ENCODE peak calls at places on chromosome 22, in eight cellular contexts. D, O, Z, N, K, X, H and M are unnamed samples.

GRCh38 chr22:35568751-35569725 is 28.4 kb downstream of the RASD2 start:
- DNase-seq in D (no peak), O (no peak), Z (no peak), N (no peak), K (no peak), X (no peak), H (no peak), M (peak)

GRCh38 chr22:44024288-44024908 is at the start of gene PARVB:
- DNase-seq in D (no peak), O (peak), Z (no peak), N (peak), K (no peak), X (peak), H (peak), M (no peak)

GRCh38 chr22:44317163-44317455 is 4.4 kb upstream of the SHISAL1 start:
- DNase-seq in D (no peak), O (no peak), Z (no peak), N (no peak), K (no peak), X (no peak), H (no peak), M (no peak)

GRCh38 chr22:48938741-48939140 is 888.9 kb downstream of the BRD1 start:
- DNase-seq in D (no peak), O (peak), Z (no peak), N (peak), K (no peak), X (no peak), H (no peak), M (peak)

GRCh38 chr22:39289445-39290247 is 29.8 kb downstream of the RPL3 start:
- DNase-seq in D (no peak), O (no peak), Z (no peak), N (no peak), K (no peak), X (no peak), H (no peak), M (no peak)

GRCh38 chr22:39176067-39176621 is 23.7 kb upstream of the CBX7 start:
- DNase-seq in D (no peak), O (peak), Z (no peak), N (no peak), K (peak), X (no peak), H (peak), M (peak)

GRCh38 chr22:49975543-49976389 is 15.2 kb downstream of the PIM3 start:
- DNase-seq in D (no peak), O (peak), Z (no peak), N (peak), K (no peak), X (peak), H (peak), M (peak)

GRCh38 chr22:20551805-20552449 is 44.5 kb downstream of the MED15 start:
- DNase-seq in D (no peak), O (no peak), Z (no peak), N (peak), K (no peak), X (no peak), H (peak), M (no peak)

GRCh38 chr22:35769974-35770373 is 52.3 kb downstream of the APOL5 start:
- DNase-seq in D (no peak), O (no peak), Z (no peak), N (no peak), K (no peak), X (no peak), H (no peak), M (no peak)

GRCh38 chr22:49925525-49926128 is 7.2 kb downstream of the CRELD2 start:
- DNase-seq in D (no peak), O (peak), Z (no peak), N (no peak), K (no peak), X (no peak), H (no peak), M (no peak)

GRCh38 chr22:41951898-41952474 is at the start of gene SMIM45:
- DNase-seq in D (no peak), O (no peak), Z (no peak), N (no peak), K (no peak), X (no peak), H (no peak), M (no peak)

GRCh38 chr22:19686946-19687345 is 27.4 kb upstream of the SEPTIN5 start:
- DNase-seq in D (no peak), O (no peak), Z (no peak), N (no peak), K (no peak), X (no peak), H (no peak), M (no peak)

GRCh38 chr22:32721328-32722180 is 80.0 kb upstream of the TIMP3 start:
- DNase-seq in D (no peak), O (no peak), Z (no peak), N (no peak), K (no peak), X (no peak), H (no peak), M (no peak)

GRCh38 chr22:47452184-47452583 is 689.7 kb downstream of the TBC1D22A start:
- DNase-seq in D (peak), O (no peak), Z (peak), N (no peak), K (no peak), X (peak), H (no peak), M (no peak)

GRCh38 chr22:21651521-21652009 is 9.5 kb downstream of the SDF2L1 start:
- DNase-seq in D (no peak), O (no peak), Z (no peak), N (no peak), K (no peak), X (no peak), H (no peak), M (no peak)
- H3K4me3 ChIP-seq in D (peak), O (peak), Z (peak), N (peak), K (peak), X (peak), H (peak), M (peak)

DNA sequence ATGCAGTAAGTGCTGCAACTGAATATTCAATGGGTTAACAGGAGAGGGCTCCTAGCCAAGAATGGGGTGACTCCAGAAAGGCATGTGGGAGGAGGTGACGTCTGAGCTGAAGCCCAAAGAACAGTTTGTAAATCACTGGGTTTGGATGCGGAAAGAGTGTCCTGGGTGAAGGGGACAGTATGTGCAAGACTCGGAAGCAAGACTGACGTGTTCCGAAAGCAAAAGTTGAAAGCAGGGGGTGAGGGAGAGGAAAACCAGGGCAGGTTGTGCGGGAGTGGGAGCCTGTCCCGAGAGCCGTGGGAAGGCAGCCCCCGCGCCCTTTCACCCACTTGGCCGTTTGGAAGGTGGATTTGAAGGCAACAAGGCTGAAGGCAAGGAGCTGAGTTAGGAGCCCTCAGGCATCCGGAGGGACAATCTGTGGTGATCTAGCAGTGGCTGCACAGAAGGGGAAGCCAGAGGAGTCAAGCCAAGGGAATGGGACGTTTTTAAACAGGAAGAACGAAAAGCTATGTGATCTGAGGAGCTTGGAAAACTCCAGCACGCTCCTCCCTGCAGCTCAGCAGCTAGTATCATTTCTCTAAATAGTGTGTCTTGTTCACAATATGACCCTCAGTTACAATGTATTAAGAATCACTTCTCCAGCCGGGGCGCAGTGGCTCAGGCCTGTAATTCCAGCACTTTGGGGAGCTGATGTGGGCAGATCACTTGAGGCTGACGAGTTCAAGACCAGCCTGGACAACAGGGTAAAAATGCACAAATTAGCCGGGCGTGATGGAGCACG is 7.7 kb downstream of the SLC25A18 start:
- DNase-seq in D (no peak), O (peak), Z (no peak), N (peak), K (peak), X (no peak), H (peak), M (peak)
- TF ChIP-seq POLR2A in D (no peak), O (peak), Z (no peak), N (no peak), K (no peak), X (no peak), H (peak), M (no peak)

DNA sequence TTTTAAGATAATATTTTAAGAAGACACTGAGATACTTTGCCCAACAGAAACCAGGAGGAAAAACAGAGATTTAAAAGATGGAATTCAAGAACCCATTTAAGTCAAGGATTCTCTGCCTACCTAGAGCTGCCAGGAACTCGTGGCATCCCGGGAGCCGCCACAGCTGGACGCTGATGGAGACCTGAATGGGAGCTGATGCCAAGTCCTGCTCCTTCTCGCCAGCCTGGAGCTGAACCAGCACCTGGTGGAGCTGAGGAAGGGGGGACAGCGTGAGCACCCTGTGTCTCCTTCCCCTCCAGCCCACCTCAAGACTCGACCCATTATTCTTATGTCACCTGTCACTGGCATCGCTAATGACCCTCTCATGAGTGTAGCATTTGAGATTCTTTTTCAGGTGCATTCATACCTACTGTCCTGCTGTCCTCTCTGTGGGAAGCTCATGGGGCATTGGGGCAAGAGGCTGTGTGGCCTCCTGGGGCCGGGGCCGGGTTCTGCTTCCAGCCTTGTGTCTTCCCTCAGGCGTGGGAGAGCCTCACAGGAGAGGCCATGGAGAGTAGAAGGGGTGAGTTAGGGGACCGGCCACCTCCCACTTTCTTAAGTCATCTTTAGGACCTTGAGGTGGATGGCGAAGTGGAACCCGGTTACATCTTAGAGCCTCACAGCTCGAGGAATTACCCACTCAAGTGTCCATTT is 70.8 kb upstream of the PITPNB start:
- DNase-seq in D (no peak), O (no peak), Z (no peak), N (peak), K (no peak), X (no peak), H (peak), M (peak)
- H3K27ac ChIP-seq in D (no peak), O (no peak), Z (no peak), N (no peak), K (no peak), X (no peak), H (no peak), M (no peak)

GRCh38 chr22:37240941-37241320 is 3.1 kb downstream of the RAC2 start:
- DNase-seq in D (no peak), O (no peak), Z (no peak), N (no peak), K (no peak), X (no peak), H (no peak), M (no peak)
- H3K4me3 ChIP-seq in D (no peak), O (no peak), Z (no peak), N (peak), K (no peak), X (no peak), H (no peak), M (no peak)

GRCh38 chr22:29306830-29307657 is 594 bp downstream of the GAS2L1 start:
- DNase-seq in D (no peak), O (peak), Z (peak), N (peak), K (peak), X (peak), H (peak), M (peak)
- TF ChIP-seq POLR2A in D (peak), O (no peak), Z (peak), N (no peak), K (peak), X (no peak), H (peak), M (no peak)

GRCh38 chr22:17472886-17473285 is 90.4 kb upstream of the SLC25A18 start:
- DNase-seq in D (no peak), O (no peak), Z (no peak), N (no peak), K (no peak), X (no peak), H (no peak), M (no peak)

GRCh38 chr22:17475318-17476212 is 87.7 kb upstream of the SLC25A18 start:
- DNase-seq in D (no peak), O (no peak), Z (no peak), N (no peak), K (no peak), X (no peak), H (no peak), M (no peak)

GRCh38 chr22:17479129-17479528 is 84.2 kb upstream of the SLC25A18 start:
- DNase-seq in D (no peak), O (no peak), Z (no peak), N (no peak), K (no peak), X (no peak), H (no peak), M (no peak)

GRCh38 chr22:17477401-17477833 is 85.9 kb upstream of the SLC25A18 start:
- DNase-seq in D (no peak), O (no peak), Z (no peak), N (no peak), K (no peak), X (no peak), H (peak), M (no peak)

DNA sequence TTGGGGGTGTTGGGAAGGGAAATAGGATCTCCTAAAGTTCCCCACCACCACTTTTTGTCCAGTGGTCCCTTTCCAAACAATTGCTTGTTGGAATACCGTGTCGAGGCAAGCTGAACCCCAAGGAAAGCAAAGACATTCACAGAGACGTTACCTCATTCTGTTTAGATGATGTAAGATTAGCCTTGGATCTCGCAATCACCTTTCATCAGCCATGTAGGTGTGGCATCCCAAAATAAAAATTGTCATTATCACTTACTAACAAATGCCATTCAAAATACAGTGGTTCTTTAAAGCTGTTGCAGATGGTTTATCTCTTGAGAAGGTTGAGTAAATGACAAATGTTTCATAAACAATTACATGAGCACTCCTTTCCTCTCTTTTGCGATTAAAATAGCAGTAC is 86.5 kb upstream of the SLC25A18 start:
- DNase-seq in D (no peak), O (no peak), Z (no peak), N (no peak), K (no peak), X (no peak), H (no peak), M (no peak)
- H3K27ac ChIP-seq in D (no peak), O (no peak), Z (no peak), N (no peak), K (no peak), X (no peak), H (no peak), M (no peak)

GRCh38 chr22:46053563-46054090 is 76.7 kb upstream of the WNT7B start:
- DNase-seq in D (no peak), O (peak), Z (peak), N (peak), K (peak), X (no peak), H (peak), M (peak)

GRCh38 chr22:46052331-46052771 is 75.4 kb upstream of the WNT7B start:
- DNase-seq in D (no peak), O (peak), Z (no peak), N (peak), K (no peak), X (no peak), H (no peak), M (peak)

GRCh38 chr22:46054091-46054877 is 77.3 kb upstream of the WNT7B start:
- DNase-seq in D (no peak), O (peak), Z (no peak), N (peak), K (no peak), X (no peak), H (peak), M (peak)

GRCh38 chr22:46051646-46052045 is 74.7 kb upstream of the WNT7B start:
- DNase-seq in D (no peak), O (peak), Z (no peak), N (peak), K (no peak), X (no peak), H (no peak), M (peak)

GRCh38 chr22:46052801-46053562 is 76.0 kb upstream of the WNT7B start:
- DNase-seq in D (no peak), O (peak), Z (no peak), N (peak), K (no peak), X (no peak), H (no peak), M (peak)
- H3K4me3 ChIP-seq in D (peak), O (peak), Z (peak), N (peak), K (peak), X (no peak), H (peak), M (peak)

GRCh38 chr22:31085928-31086327 is 4.8 kb downstream of the SMTN start:
- DNase-seq in D (no peak), O (no peak), Z (no peak), N (no peak), K (no peak), X (no peak), H (no peak), M (no peak)

GRCh38 chr22:31083377-31083768 is 2.3 kb downstream of the SMTN start:
- DNase-seq in D (no peak), O (peak), Z (no peak), N (no peak), K (no peak), X (no peak), H (peak), M (peak)

GRCh38 chr22:31083923-31084810 is 3.0 kb downstream of the SMTN start:
- DNase-seq in D (no peak), O (peak), Z (no peak), N (no peak), K (no peak), X (peak), H (no peak), M (no peak)

GRCh38 chr22:31085493-31085824 is 4.3 kb downstream of the SMTN start:
- DNase-seq in D (no peak), O (peak), Z (no peak), N (no peak), K (no peak), X (no peak), H (no peak), M (no peak)

GRCh38 chr22:31084811-31085492 is 3.8 kb downstream of the SMTN start:
- DNase-seq in D (no peak), O (peak), Z (no peak), N (peak), K (peak), X (peak), H (peak), M (peak)
- TF ChIP-seq POLR2A in D (peak), O (peak), Z (no peak), N (no peak), K (peak), X (peak), H (peak), M (no peak)

GRCh38 chr22:30361916-30362631 is 5.3 kb downstream of the CCDC157 start:
- DNase-seq in D (no peak), O (no peak), Z (no peak), N (no peak), K (no peak), X (no peak), H (no peak), M (no peak)

GRCh38 chr22:30368420-30368819 is 11.6 kb downstream of the CCDC157 start:
- DNase-seq in D (no peak), O (no peak), Z (no peak), N (no peak), K (no peak), X (no peak), H (no peak), M (no peak)

GRCh38 chr22:30365891-30366290 is 9.1 kb downstream of the CCDC157 start:
- DNase-seq in D (no peak), O (no peak), Z (no peak), N (no peak), K (no peak), X (no peak), H (no peak), M (no peak)

GRCh38 chr22:30357650-30358215 is 926 bp downstream of the CCDC157 start:
- DNase-seq in D (no peak), O (no peak), Z (no peak), N (no peak), K (no peak), X (no peak), H (no peak), M (no peak)

GRCh38 chr22:30362632-30363281 is 6.0 kb downstream of the CCDC157 start:
- DNase-seq in D (no peak), O (no peak), Z (no peak), N (no peak), K (no peak), X (peak), H (no peak), M (no peak)
- H3K27ac ChIP-seq in D (no peak), O (no peak), Z (no peak), N (no peak), K (no peak), X (no peak), H (no peak), M (no peak)